ENCODE peak calls at places on chromosomes 11 and 22, in seven cellular contexts. One of them, this sample, is unnamed.

GRCh38 chr11:130437848-130438247 is 9.4 kb upstream of the ADAMTS8 start:
- DNase-seq in BE2C: no peak
- DNase-seq in BJ: no peak
- DNase-seq in upper lobe of right lung: no peak
- DNase-seq in heart right ventricle: no peak
- DNase-seq in choroid plexus epithelial cell: no peak
- DNase-seq in fibroblast of villous mesenchyme: no peak
- DNase-seq in this sample: no peak

GRCh38 chr11:94975599-94975998 is 2.1 kb downstream of the KDM4D start:
- DNase-seq in upper lobe of right lung: no peak
- DNase-seq in heart right ventricle: no peak
- DNase-seq in BJ: no peak
- DNase-seq in fibroblast of villous mesenchyme: no peak
- DNase-seq in BE2C: no peak
- DNase-seq in choroid plexus epithelial cell: no peak
- DNase-seq in this sample: no peak

GRCh38 chr11:42012261-42012660 is 552.8 kb upstream of the LRRC4C start:
- DNase-seq in BE2C: no peak
- DNase-seq in upper lobe of right lung: no peak
- DNase-seq in BJ: no peak
- DNase-seq in heart right ventricle: no peak
- DNase-seq in fibroblast of villous mesenchyme: no peak
- DNase-seq in choroid plexus epithelial cell: no peak
- DNase-seq in this sample: no peak

GRCh38 chr22:41216984-41217383 is 11.9 kb downstream of the L3MBTL2 start:
- DNase-seq in BE2C: peak
- DNase-seq in fibroblast of villous mesenchyme: peak
- DNase-seq in choroid plexus epithelial cell: peak
- DNase-seq in BJ: no peak
- DNase-seq in heart right ventricle: no peak
- DNase-seq in upper lobe of right lung: no peak
- DNase-seq in this sample: no peak

GRCh38 chr22:36795633-36796032 is 19.7 kb upstream of the IFT27 start:
- DNase-seq in upper lobe of right lung: no peak
- DNase-seq in fibroblast of villous mesenchyme: no peak
- DNase-seq in choroid plexus epithelial cell: no peak
- DNase-seq in BE2C: no peak
- DNase-seq in heart right ventricle: no peak
- DNase-seq in BJ: no peak
- DNase-seq in this sample: no peak

GRCh38 chr22:41582694-41583093 is 6.9 kb downstream of the PMM1 start:
- DNase-seq in upper lobe of right lung: no peak
- DNase-seq in BE2C: no peak
- DNase-seq in heart right ventricle: no peak
- DNase-seq in choroid plexus epithelial cell: no peak
- DNase-seq in fibroblast of villous mesenchyme: no peak
- DNase-seq in BJ: no peak
- DNase-seq in this sample: no peak

GRCh38 chr22:46572911-46573780 is 35.7 kb upstream of the CELSR1 start:
- DNase-seq in upper lobe of right lung: no peak
- DNase-seq in fibroblast of villous mesenchyme: no peak
- DNase-seq in BE2C: no peak
- DNase-seq in choroid plexus epithelial cell: no peak
- DNase-seq in heart right ventricle: no peak
- DNase-seq in BJ: no peak
- DNase-seq in this sample: no peak

GRCh38 chr11:67269401-67270255 is 3.4 kb downstream of the GRK2 start:
- DNase-seq in BE2C: no peak
- DNase-seq in upper lobe of right lung: peak
- DNase-seq in fibroblast of villous mesenchyme: no peak
- DNase-seq in BJ: no peak
- DNase-seq in heart right ventricle: no peak
- DNase-seq in choroid plexus epithelial cell: no peak
- DNase-seq in this sample: no peak

GRCh38 chr11:73980001-73980960 is 2.4 kb downstream of the UCP2 start:
- DNase-seq in heart right ventricle: peak
- DNase-seq in BJ: no peak
- DNase-seq in BE2C: no peak
- DNase-seq in fibroblast of villous mesenchyme: no peak
- DNase-seq in upper lobe of right lung: peak
- DNase-seq in choroid plexus epithelial cell: peak
- DNase-seq in this sample: no peak

GRCh38 chr11:83424376-83425136 is 138.4 kb upstream of the CCDC90B start:
- DNase-seq in BE2C: no peak
- DNase-seq in fibroblast of villous mesenchyme: no peak
- DNase-seq in choroid plexus epithelial cell: no peak
- DNase-seq in BJ: no peak
- DNase-seq in heart right ventricle: no peak
- DNase-seq in upper lobe of right lung: no peak
- DNase-seq in this sample: no peak

GRCh38 chr11:128345316-128345715 is 242.0 kb downstream of the ETS1 start:
- DNase-seq in upper lobe of right lung: no peak
- DNase-seq in BE2C: no peak
- DNase-seq in heart right ventricle: no peak
- DNase-seq in fibroblast of villous mesenchyme: no peak
- DNase-seq in choroid plexus epithelial cell: no peak
- DNase-seq in BJ: no peak
- DNase-seq in this sample: no peak

GRCh38 chr11:10377182-10377581 is 72.3 kb downstream of the ADM start:
- DNase-seq in heart right ventricle: no peak
- DNase-seq in BJ: no peak
- DNase-seq in fibroblast of villous mesenchyme: no peak
- DNase-seq in BE2C: no peak
- DNase-seq in upper lobe of right lung: no peak
- DNase-seq in choroid plexus epithelial cell: no peak
- DNase-seq in this sample: no peak

GRCh38 chr11:122755409-122755808 is 82.9 kb upstream of the CRTAM start:
- DNase-seq in BJ: no peak
- DNase-seq in choroid plexus epithelial cell: no peak
- DNase-seq in heart right ventricle: no peak
- DNase-seq in upper lobe of right lung: no peak
- DNase-seq in BE2C: no peak
- DNase-seq in fibroblast of villous mesenchyme: no peak
- DNase-seq in this sample: no peak

GRCh38 chr11:5369793-5370192 is 13.8 kb upstream of the OR51M1 start:
- DNase-seq in choroid plexus epithelial cell: peak
- DNase-seq in BE2C: no peak
- DNase-seq in upper lobe of right lung: no peak
- DNase-seq in heart right ventricle: no peak
- DNase-seq in fibroblast of villous mesenchyme: peak
- DNase-seq in BJ: no peak
- DNase-seq in this sample: peak

GRCh38 chr11:76629133-76629852 is 41.3 kb downstream of the LRRC32 start:
- DNase-seq in fibroblast of villous mesenchyme: peak
- DNase-seq in BE2C: no peak
- DNase-seq in choroid plexus epithelial cell: peak
- DNase-seq in upper lobe of right lung: no peak
- DNase-seq in BJ: no peak
- DNase-seq in heart right ventricle: peak
- DNase-seq in this sample: no peak

GRCh38 chr11:34787348-34787747 is 128.8 kb downstream of the APIP start:
- DNase-seq in choroid plexus epithelial cell: no peak
- DNase-seq in upper lobe of right lung: no peak
- DNase-seq in fibroblast of villous mesenchyme: peak
- DNase-seq in BE2C: no peak
- DNase-seq in BJ: no peak
- DNase-seq in heart right ventricle: no peak
- DNase-seq in this sample: no peak

GRCh38 chr11:10017050-10017449 is 277.0 kb downstream of the SBF2 start:
- DNase-seq in BE2C: no peak
- DNase-seq in upper lobe of right lung: no peak
- DNase-seq in BJ: no peak
- DNase-seq in fibroblast of villous mesenchyme: no peak
- DNase-seq in choroid plexus epithelial cell: peak
- DNase-seq in heart right ventricle: no peak
- DNase-seq in this sample: no peak

GRCh38 chr11:26025680-26026079 is 306.2 kb upstream of the ANO3 start:
- DNase-seq in upper lobe of right lung: no peak
- DNase-seq in BE2C: no peak
- DNase-seq in fibroblast of villous mesenchyme: peak
- DNase-seq in choroid plexus epithelial cell: peak
- DNase-seq in heart right ventricle: no peak
- DNase-seq in BJ: no peak
- DNase-seq in this sample: peak

GRCh38 chr11:69651834-69652620 is 11.1 kb downstream of the CCND1 start:
- DNase-seq in BJ: no peak
- DNase-seq in upper lobe of right lung: peak
- DNase-seq in heart right ventricle: no peak
- DNase-seq in fibroblast of villous mesenchyme: no peak
- DNase-seq in BE2C: no peak
- DNase-seq in choroid plexus epithelial cell: no peak
- DNase-seq in this sample: no peak

GRCh38 chr11:71423181-71423790 is 24.9 kb downstream of the DHCR7 start:
- DNase-seq in fibroblast of villous mesenchyme: no peak
- DNase-seq in heart right ventricle: no peak
- DNase-seq in BE2C: no peak
- DNase-seq in choroid plexus epithelial cell: no peak
- DNase-seq in BJ: no peak
- DNase-seq in upper lobe of right lung: no peak
- DNase-seq in this sample: no peak
- H3K4me3 ChIP-seq in fibroblast of villous mesenchyme: no peak
- H3K4me3 ChIP-seq in heart right ventricle: no peak
- H3K4me3 ChIP-seq in BE2C: no peak
- H3K4me3 ChIP-seq in choroid plexus epithelial cell: no peak
- H3K4me3 ChIP-seq in BJ: no peak
- H3K4me3 ChIP-seq in upper lobe of right lung: no peak
- H3K4me3 ChIP-seq in this sample: no peak

GRCh38 chr22:17171016-17171312 is 11.9 kb upstream of the HDHD5 start:
- DNase-seq in choroid plexus epithelial cell: no peak
- DNase-seq in fibroblast of villous mesenchyme: no peak
- DNase-seq in BJ: no peak
- DNase-seq in BE2C: no peak
- DNase-seq in upper lobe of right lung: no peak
- DNase-seq in heart right ventricle: no peak
- DNase-seq in this sample: no peak
- H3K4me3 ChIP-seq in choroid plexus epithelial cell: peak
- H3K4me3 ChIP-seq in fibroblast of villous mesenchyme: peak
- H3K4me3 ChIP-seq in BJ: peak
- H3K4me3 ChIP-seq in BE2C: peak
- H3K4me3 ChIP-seq in upper lobe of right lung: peak
- H3K4me3 ChIP-seq in heart right ventricle: peak
- H3K4me3 ChIP-seq in this sample: peak

GRCh38 chr22:29000641-29001040 is 61.0 kb downstream of the C22orf31 start:
- DNase-seq in upper lobe of right lung: no peak
- DNase-seq in heart right ventricle: no peak
- DNase-seq in fibroblast of villous mesenchyme: no peak
- DNase-seq in BE2C: no peak
- DNase-seq in choroid plexus epithelial cell: no peak
- DNase-seq in BJ: no peak
- DNase-seq in this sample: no peak

GRCh38 chr22:29002603-29003002 is 59.0 kb downstream of the C22orf31 start:
- DNase-seq in BJ: no peak
- DNase-seq in fibroblast of villous mesenchyme: no peak
- DNase-seq in upper lobe of right lung: no peak
- DNase-seq in choroid plexus epithelial cell: no peak
- DNase-seq in heart right ventricle: peak
- DNase-seq in BE2C: peak
- DNase-seq in this sample: no peak

GRCh38 chr22:28999510-29000224 is 62.0 kb downstream of the C22orf31 start:
- DNase-seq in heart right ventricle: no peak
- DNase-seq in BJ: no peak
- DNase-seq in fibroblast of villous mesenchyme: no peak
- DNase-seq in upper lobe of right lung: no peak
- DNase-seq in BE2C: no peak
- DNase-seq in choroid plexus epithelial cell: no peak
- DNase-seq in this sample: no peak

GRCh38 chr22:28998681-28999080 is 63.0 kb downstream of the C22orf31 start:
- DNase-seq in upper lobe of right lung: no peak
- DNase-seq in choroid plexus epithelial cell: no peak
- DNase-seq in BJ: no peak
- DNase-seq in heart right ventricle: no peak
- DNase-seq in BE2C: no peak
- DNase-seq in fibroblast of villous mesenchyme: no peak
- DNase-seq in this sample: no peak

GRCh38 chr22:29000225-29000556 is 61.4 kb downstream of the C22orf31 start:
- DNase-seq in heart right ventricle: no peak
- DNase-seq in choroid plexus epithelial cell: peak
- DNase-seq in upper lobe of right lung: no peak
- DNase-seq in BJ: no peak
- DNase-seq in fibroblast of villous mesenchyme: no peak
- DNase-seq in BE2C: no peak
- DNase-seq in this sample: no peak
- H3K4me3 ChIP-seq in heart right ventricle: no peak
- H3K4me3 ChIP-seq in choroid plexus epithelial cell: no peak
- H3K4me3 ChIP-seq in upper lobe of right lung: no peak
- H3K4me3 ChIP-seq in BJ: no peak
- H3K4me3 ChIP-seq in fibroblast of villous mesenchyme: no peak
- H3K4me3 ChIP-seq in BE2C: no peak
- H3K4me3 ChIP-seq in this sample: no peak

GRCh38 chr11:33722579-33723234 is 13.5 kb downstream of the CD59 start:
- DNase-seq in fibroblast of villous mesenchyme: peak
- DNase-seq in upper lobe of right lung: no peak
- DNase-seq in heart right ventricle: no peak
- DNase-seq in BJ: no peak
- DNase-seq in BE2C: no peak
- DNase-seq in choroid plexus epithelial cell: no peak
- DNase-seq in this sample: no peak
- H3K4me3 ChIP-seq in fibroblast of villous mesenchyme: no peak
- H3K4me3 ChIP-seq in upper lobe of right lung: no peak
- H3K4me3 ChIP-seq in heart right ventricle: peak
- H3K4me3 ChIP-seq in BJ: no peak
- H3K4me3 ChIP-seq in BE2C: no peak
- H3K4me3 ChIP-seq in choroid plexus epithelial cell: no peak
- H3K4me3 ChIP-seq in this sample: no peak

DNA sequence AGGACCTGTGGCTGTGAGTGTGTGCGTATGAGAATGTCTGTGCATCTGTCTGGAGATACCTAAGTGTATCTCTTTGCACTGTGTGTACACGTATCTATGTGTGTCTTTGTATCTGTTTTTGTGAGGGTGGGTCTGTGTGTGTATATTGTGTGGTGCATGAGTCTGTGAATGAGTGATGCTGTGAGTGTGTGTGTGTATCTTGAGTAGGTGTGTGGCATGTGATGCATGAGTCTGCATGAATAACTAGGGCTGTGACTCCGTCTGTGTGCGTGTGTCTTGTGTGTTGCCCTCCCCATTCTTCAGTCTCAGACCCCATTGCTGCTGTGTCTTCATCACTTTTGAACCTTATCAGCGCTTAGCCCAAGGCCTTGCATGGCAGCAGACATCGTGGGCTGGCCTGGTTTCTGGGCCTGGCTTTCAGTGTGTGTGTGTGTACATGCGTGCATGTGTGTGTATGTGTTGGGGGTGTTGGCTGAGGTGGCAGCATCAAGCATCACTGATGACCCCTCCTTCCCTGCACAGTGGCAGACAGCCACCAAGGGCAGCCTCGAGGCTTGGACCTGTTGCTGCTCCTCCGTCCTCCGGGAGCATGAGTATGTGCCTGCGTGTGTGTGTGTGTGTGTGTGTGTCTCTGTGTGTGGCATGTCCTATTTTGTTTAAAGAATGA is 1.4 kb downstream of the SGSM1 start:
- DNase-seq in fibroblast of villous mesenchyme: no peak
- DNase-seq in heart right ventricle: peak
- DNase-seq in upper lobe of right lung: no peak
- DNase-seq in choroid plexus epithelial cell: peak
- DNase-seq in BE2C: peak
- DNase-seq in BJ: no peak
- DNase-seq in this sample: no peak
- H3K4me3 ChIP-seq in fibroblast of villous mesenchyme: no peak
- H3K4me3 ChIP-seq in heart right ventricle: no peak
- H3K4me3 ChIP-seq in upper lobe of right lung: no peak
- H3K4me3 ChIP-seq in choroid plexus epithelial cell: no peak
- H3K4me3 ChIP-seq in BE2C: peak
- H3K4me3 ChIP-seq in BJ: no peak
- H3K4me3 ChIP-seq in this sample: no peak

GRCh38 chr11:64996710-64997380 is at the start of gene BATF2:
- DNase-seq in BJ: no peak
- DNase-seq in upper lobe of right lung: peak
- DNase-seq in fibroblast of villous mesenchyme: peak
- DNase-seq in choroid plexus epithelial cell: peak
- DNase-seq in BE2C: peak
- DNase-seq in heart right ventricle: peak
- DNase-seq in this sample: no peak
- H3K4me3 ChIP-seq in BJ: peak
- H3K4me3 ChIP-seq in upper lobe of right lung: peak
- H3K4me3 ChIP-seq in fibroblast of villous mesenchyme: peak
- H3K4me3 ChIP-seq in choroid plexus epithelial cell: peak
- H3K4me3 ChIP-seq in BE2C: no peak
- H3K4me3 ChIP-seq in heart right ventricle: peak
- H3K4me3 ChIP-seq in this sample: no peak